ENCODE peak calls at places on chromosomes 7 and 10, in nine cellular contexts. M is neural progenitor cell, Q is right lobe of liver, X is IMR-90, Y is BJ, F is AG04450, I is body of pancreas, G is brain microvascular endothelial cell, L is Panc1. A is an unnamed sample.

GRCh38 chr10:125871341-125871740 is 9.8 kb downstream of the DHX32 start:
- DNase-seq in G (no peak), I (no peak), M (no peak), Y (no peak), Q (no peak), F (peak; percentile 33), L (no peak), X (peak; percentile 81), A (no peak)

GRCh38 chr10:46520381-46520780 is 36.1 kb downstream of the GPRIN2 start:
- DNase-seq in Y (no peak), X (no peak), I (no peak), F (no peak), G (no peak), L (no peak), Q (peak; percentile 45), M (no peak), A (peak; percentile 25)

GRCh38 chr7:641269-641671 is 85.2 kb upstream of the DNAAF5 start:
- DNase-seq in G (no peak), L (no peak), Q (no peak), F (no peak), M (no peak), I (no peak), Y (no peak), X (no peak), A (no peak)

GRCh38 chr7:159099217-159099655 is 45.4 kb downstream of the VIPR2 start:
- DNase-seq in Q (no peak), L (no peak), X (no peak), F (no peak), Y (no peak), I (no peak), G (no peak), M (no peak), A (no peak)

GRCh38 chr10:1274746-1275544 is 218.8 kb downstream of the WDR37 start:
- DNase-seq in G (no peak), Q (no peak), L (no peak), M (no peak), Y (no peak), F (no peak), X (no peak), I (no peak), A (no peak)

GRCh38 chr7:125927556-125927955 is 997.9 kb upstream of the POT1 start:
- DNase-seq in I (no peak), Y (no peak), M (peak; percentile 9), G (no peak), L (no peak), Q (no peak), F (no peak), X (no peak), A (no peak)

GRCh38 chr10:10872035-10872673 is 145.5 kb upstream of the CELF2 start:
- DNase-seq in M (no peak), Q (no peak), Y (peak; percentile 96), L (no peak), X (peak; percentile 96), I (no peak), G (peak; percentile 96), F (peak; percentile 71), A (no peak)

GRCh38 chr10:55019461-55019860 is 218.4 kb upstream of the PCDH15 start:
- DNase-seq in Y (no peak), F (no peak), L (no peak), G (no peak), M (no peak), X (no peak), Q (no peak), I (no peak), A (no peak)

GRCh38 chr10:7410800-7411670 is at the start of gene SFMBT2:
- DNase-seq in M (peak; percentile 82), Q (peak; percentile 60), L (no peak), I (peak; percentile 64), G (peak; percentile 9), F (peak; percentile 10), X (peak; percentile 49), Y (no peak), A (peak; percentile 67)

GRCh38 chr7:52944916-52945315 is 90.5 kb upstream of the POM121L12 start:
- DNase-seq in Y (peak; percentile 24), M (no peak), X (no peak), Q (no peak), I (no peak), L (peak; percentile 17), F (no peak), G (no peak), A (no peak)

GRCh38 chr10:26556756-26557640 is 118.9 kb downstream of the APBB1IP start:
- DNase-seq in Q (no peak), I (peak; percentile 35), G (peak; percentile 40), Y (no peak), L (peak; percentile 51), X (peak; percentile 11), F (no peak), M (peak; percentile 66), A (no peak)

GRCh38 chr10:116538461-116538860 is 7.3 kb upstream of the PNLIP start:
- DNase-seq in X (peak; percentile 7), F (no peak), I (no peak), M (no peak), G (peak; percentile 16), Q (no peak), Y (no peak), L (no peak), A (no peak)

GRCh38 chr7:66640802-66641525 is 12.3 kb downstream of the KCTD7 start:
- DNase-seq in Y (no peak), L (no peak), F (no peak), X (no peak), Q (no peak), I (no peak), M (no peak), G (no peak), A (no peak)

GRCh38 chr7:15854841-15855576 is 168.5 kb upstream of the MEOX2 start:
- DNase-seq in G (peak; percentile 67), Y (no peak), X (no peak), F (no peak), M (no peak), L (no peak), I (no peak), Q (no peak), A (no peak)

GRCh38 chr7:101549734-101550133 is 79.4 kb downstream of the MYL10 start:
- DNase-seq in M (no peak), X (no peak), I (no peak), Y (no peak), Q (peak; percentile 33), L (no peak), F (no peak), G (no peak), A (no peak)

GRCh38 chr10:12180221-12180974 is 15.3 kb downstream of the NUDT5 start:
- DNase-seq in L (no peak), F (no peak), M (no peak), I (no peak), X (no peak), Q (no peak), G (no peak), Y (no peak), A (no peak)

GRCh38 chr7:27187702-27188665 is 3.0 kb upstream of the HOXA11 start:
- DNase-seq in G (no peak), I (no peak), F (no peak), Q (peak; percentile 36), L (no peak), M (no peak), Y (no peak), X (no peak), A (no peak)

GRCh38 chr7:27189560-27190283 is 4.7 kb upstream of the HOXA11 start:
- DNase-seq in I (no peak), X (no peak), M (no peak), L (no peak), G (no peak), F (no peak), Q (peak; percentile 28), Y (no peak), A (no peak)

GRCh38 chr7:27190284-27190748 is 5.3 kb upstream of the HOXA11 start:
- DNase-seq in M (no peak), G (no peak), X (no peak), Y (no peak), L (no peak), F (no peak), Q (no peak), I (no peak), A (no peak)

GRCh38 chr7:27187158-27187701 is 2.2 kb upstream of the HOXA11 start:
- DNase-seq in Y (peak; percentile 37), L (no peak), M (no peak), X (no peak), I (no peak), F (no peak), G (no peak), Q (no peak), A (no peak)

DNA sequence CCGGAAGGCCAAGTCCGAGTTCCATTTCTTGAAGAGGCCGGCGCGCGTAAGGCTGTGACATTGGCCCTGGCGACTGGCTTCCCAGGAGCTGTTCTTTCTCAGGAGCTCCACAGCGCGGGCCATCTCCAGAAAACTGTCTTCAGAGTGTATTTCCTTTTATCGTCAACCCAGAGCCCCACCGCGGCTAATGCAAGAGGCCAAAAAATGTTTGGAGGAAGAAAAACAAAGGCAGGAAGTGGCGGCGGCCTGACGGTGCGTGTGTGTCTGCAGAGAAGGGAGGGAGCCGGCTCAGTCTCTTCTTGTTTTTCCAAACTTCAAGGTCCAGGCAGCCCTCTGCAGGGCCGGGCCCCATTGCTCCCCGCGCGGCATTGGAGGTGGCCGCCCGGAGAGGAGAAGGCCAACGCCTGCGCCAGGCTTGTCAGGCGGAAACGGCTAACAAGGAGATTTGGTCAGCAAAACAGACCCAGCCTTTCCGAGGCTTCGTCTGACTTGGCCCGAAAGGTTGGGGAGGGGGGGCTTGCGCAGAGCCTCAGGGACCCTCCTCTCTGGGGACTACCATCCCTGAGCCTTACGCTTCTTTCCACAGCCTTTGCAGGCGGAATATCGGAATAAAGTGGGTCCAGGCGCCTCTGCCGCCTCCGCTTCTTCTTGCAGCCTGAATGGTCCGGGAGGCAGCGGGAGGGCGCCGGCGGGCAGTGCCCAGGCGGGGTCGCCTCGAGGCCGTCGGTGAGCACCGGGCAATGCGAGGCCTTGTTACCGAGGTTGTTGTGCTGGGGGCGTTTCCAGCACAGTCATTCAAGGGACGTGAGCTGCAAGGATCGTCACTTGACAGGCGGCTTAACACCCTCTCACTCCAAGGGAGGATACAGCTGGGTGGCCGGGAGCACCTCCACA is 3.9 kb upstream of the HOXA11 start:
- DNase-seq in Q (peak; percentile 37), M (no peak), I (no peak), Y (no peak), F (no peak), G (no peak), X (no peak), L (no peak), A (peak; percentile 24)
- H3K4me3 ChIP-seq in Q (no peak overlapping the region), M (no peak overlapping the region), I (no peak overlapping the region), Y (peak overlapping the region; percentile 60), F (no peak overlapping the region), G (no peak overlapping the region), X (no peak overlapping the region), L (no peak overlapping the region), A (no peak overlapping the region)

GRCh38 chr10:6203331-6204062 is 765 bp downstream of the PFKFB3 start:
- DNase-seq in Q (peak; percentile 72), F (no peak), M (peak; percentile 95), I (peak; percentile 71), Y (no peak), L (no peak), X (peak; percentile 47), G (no peak), A (peak; percentile 75)
- TF ChIP-seq CTCF in Q (peak; percentile 61), F (peak; percentile 26), M (peak; percentile 47), I (no peak), Y (peak; percentile 0), L (peak; percentile 53), X (peak; percentile 52), G (no peak), A (peak; percentile 40)

GRCh38 chr10:86363833-86364511 is 2.6 kb downstream of the GRID1 start:
- DNase-seq in F (no peak), M (no peak), G (no peak), X (no peak), Y (no peak), L (no peak), I (no peak), Q (peak; percentile 30), A (peak; percentile 27)
- H3K27me3 ChIP-seq in F (peaks cover 65% of the 10 kb centered on the region), M (peaks cover 99% of the 10 kb centered on the region), G (peaks cover 61% of the 10 kb centered on the region), X (peaks cover 80% of the 10 kb centered on the region), Y (peaks cover 30% of the 10 kb centered on the region), L (peaks cover 6% of the 10 kb centered on the region), I (no peaks in the 10 kb centered on the region), Q (peaks cover 12% of the 10 kb centered on the region), A (no peaks in the 10 kb centered on the region)

GRCh38 chr7:117771756-117772155 is 101.5 kb downstream of the CTTNBP2 start:
- DNase-seq in G (no peak), Y (no peak), F (no peak), M (no peak), I (no peak), X (no peak), Q (no peak), L (no peak), A (no peak)
- H3K4me3 ChIP-seq in G (no peak overlapping the region), Y (no peak overlapping the region), F (no peak overlapping the region), M (no peak overlapping the region), I (no peak overlapping the region), X (no peak overlapping the region), Q (no peak overlapping the region), L (no peak overlapping the region), A (no peak overlapping the region)